ENCODE peak calls at places on chromosomes 11 and 22, in eight cellular contexts. One of them, this sample, is unnamed.

GRCh38 chr11:46378811-46379482 is 2.5 kb upstream of the MDK start:
- DNase-seq in SK-N-SH: no peak
- DNase-seq in HepG2: no peak
- DNase-seq in K562: peak; percentile 40
- DNase-seq in IMR-90: no peak
- DNase-seq in WTC11: no peak
- DNase-seq in GM12878: no peak
- DNase-seq in H1: no peak
- DNase-seq in this sample: no peak

GRCh38 chr11:28472904-28473303 is 364.7 kb downstream of the METTL15 start:
- DNase-seq in SK-N-SH: no peak
- DNase-seq in HepG2: no peak
- DNase-seq in K562: no peak
- DNase-seq in IMR-90: no peak
- DNase-seq in WTC11: no peak
- DNase-seq in GM12878: no peak
- DNase-seq in H1: no peak
- DNase-seq in this sample: no peak

GRCh38 chr11:73213196-73214143 is 4.6 kb upstream of the P2RY2 start:
- DNase-seq in SK-N-SH: no peak
- DNase-seq in HepG2: peak; percentile 40
- DNase-seq in K562: no peak
- DNase-seq in IMR-90: no peak
- DNase-seq in WTC11: no peak
- DNase-seq in GM12878: no peak
- DNase-seq in H1: no peak
- DNase-seq in this sample: no peak

GRCh38 chr11:1326435-1327063 is 17.1 kb upstream of the TOLLIP start:
- DNase-seq in SK-N-SH: no peak
- DNase-seq in HepG2: no peak
- DNase-seq in K562: no peak
- DNase-seq in IMR-90: peak; percentile 73
- DNase-seq in WTC11: no peak
- DNase-seq in GM12878: no peak
- DNase-seq in H1: no peak
- DNase-seq in this sample: no peak

GRCh38 chr22:39845522-39845921 is 48.0 kb downstream of the ENTHD1 start:
- DNase-seq in SK-N-SH: no peak
- DNase-seq in HepG2: no peak
- DNase-seq in K562: no peak
- DNase-seq in IMR-90: no peak
- DNase-seq in WTC11: no peak
- DNase-seq in GM12878: no peak
- DNase-seq in H1: no peak
- DNase-seq in this sample: no peak

GRCh38 chr11:32893947-32894827 is 1.6 kb downstream of the QSER1 start:
- DNase-seq in SK-N-SH: peak; percentile 72
- DNase-seq in HepG2: peak; percentile 81
- DNase-seq in K562: peak; percentile 76
- DNase-seq in IMR-90: peak; percentile 82
- DNase-seq in WTC11: no peak
- DNase-seq in GM12878: peak; percentile 39
- DNase-seq in H1: no peak
- DNase-seq in this sample: peak; percentile 82

GRCh38 chr11:89355649-89356048 is 135.5 kb downstream of the NOX4 start:
- DNase-seq in SK-N-SH: no peak
- DNase-seq in HepG2: no peak
- DNase-seq in K562: no peak
- DNase-seq in IMR-90: no peak
- DNase-seq in WTC11: no peak
- DNase-seq in GM12878: no peak
- DNase-seq in H1: no peak
- DNase-seq in this sample: no peak

GRCh38 chr22:35792501-35792900 is 74.8 kb downstream of the APOL5 start:
- DNase-seq in SK-N-SH: no peak
- DNase-seq in HepG2: no peak
- DNase-seq in K562: no peak
- DNase-seq in IMR-90: no peak
- DNase-seq in WTC11: no peak
- DNase-seq in GM12878: no peak
- DNase-seq in H1: no peak
- DNase-seq in this sample: no peak

GRCh38 chr11:119876841-119877240 is 147.8 kb upstream of the NECTIN1 start:
- DNase-seq in SK-N-SH: no peak
- DNase-seq in HepG2: no peak
- DNase-seq in K562: no peak
- DNase-seq in IMR-90: no peak
- DNase-seq in WTC11: no peak
- DNase-seq in GM12878: no peak
- DNase-seq in H1: no peak
- DNase-seq in this sample: no peak

GRCh38 chr22:27674524-27674923 is 127.0 kb downstream of the MN1 start:
- DNase-seq in SK-N-SH: no peak
- DNase-seq in HepG2: no peak
- DNase-seq in K562: no peak
- DNase-seq in IMR-90: no peak
- DNase-seq in WTC11: no peak
- DNase-seq in GM12878: no peak
- DNase-seq in H1: no peak
- DNase-seq in this sample: no peak

GRCh38 chr11:65454696-65455456 is 32.3 kb downstream of the NEAT1 start:
- DNase-seq in SK-N-SH: peak; percentile 92
- DNase-seq in HepG2: peak; percentile 80
- DNase-seq in K562: peak; percentile 98
- DNase-seq in IMR-90: peak; percentile 74
- DNase-seq in WTC11: peak; percentile 92
- DNase-seq in GM12878: peak; percentile 77
- DNase-seq in H1: peak; percentile 69
- DNase-seq in this sample: peak; percentile 88

DNA sequence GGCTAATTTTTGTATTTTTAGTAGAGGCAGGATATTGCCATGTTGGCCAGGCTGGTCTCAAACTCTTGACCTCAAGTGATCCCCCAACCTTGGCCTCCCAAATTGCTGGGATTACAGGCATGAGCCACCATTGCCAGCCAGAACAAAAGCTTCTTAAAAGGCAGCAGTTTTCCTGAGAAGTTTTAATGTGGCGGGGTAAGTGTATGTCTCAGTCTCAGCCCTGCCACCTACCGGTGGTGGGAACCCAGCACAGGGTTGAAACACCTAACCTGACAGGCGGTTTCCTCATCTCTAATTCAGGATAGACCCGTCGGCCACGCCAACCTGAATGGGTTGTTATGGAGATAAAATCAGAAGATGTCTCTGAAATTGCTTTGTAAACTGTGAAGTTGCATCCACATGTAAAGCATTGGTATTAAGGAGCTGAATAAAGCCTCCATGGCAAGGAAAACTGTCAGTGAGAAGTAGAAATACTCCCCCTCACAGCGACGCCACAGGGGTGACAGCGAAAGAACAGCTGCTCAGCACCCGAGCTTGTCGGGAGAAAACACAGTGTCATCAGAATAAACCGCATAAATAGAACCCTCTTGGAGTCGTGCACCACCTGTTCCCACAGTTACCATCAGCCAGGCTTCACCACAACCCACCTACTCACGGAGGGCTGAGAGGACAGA is 165.9 kb upstream of the NCAM1 start:
- DNase-seq in SK-N-SH: peak; percentile 56
- DNase-seq in HepG2: peak; percentile 19
- DNase-seq in K562: peak; percentile 70
- DNase-seq in IMR-90: peak; percentile 31
- DNase-seq in WTC11: peak; percentile 67
- DNase-seq in GM12878: no peak
- DNase-seq in H1: peak; percentile 29
- DNase-seq in this sample: peak; percentile 37
- TF ChIP-seq USF2 in SK-N-SH: no peak
- TF ChIP-seq USF2 in HepG2: no peak
- TF ChIP-seq USF2 in K562: no peak
- TF ChIP-seq USF2 in IMR-90: no peak
- TF ChIP-seq USF2 in WTC11: no peak
- TF ChIP-seq USF2 in GM12878: no peak
- TF ChIP-seq USF2 in H1: no peak
- TF ChIP-seq USF2 in this sample: no peak

GRCh38 chr11:71252434-71252781 is at the start of gene SHANK2:
- DNase-seq in SK-N-SH: peak; percentile 60
- DNase-seq in HepG2: no peak
- DNase-seq in K562: no peak
- DNase-seq in IMR-90: no peak
- DNase-seq in WTC11: peak; percentile 67
- DNase-seq in GM12878: no peak
- DNase-seq in H1: no peak
- DNase-seq in this sample: peak; percentile 49

GRCh38 chr11:71251159-71251721 is 1.1 kb downstream of the SHANK2 start:
- DNase-seq in SK-N-SH: peak; percentile 76
- DNase-seq in HepG2: no peak
- DNase-seq in K562: no peak
- DNase-seq in IMR-90: no peak
- DNase-seq in WTC11: no peak
- DNase-seq in GM12878: no peak
- DNase-seq in H1: no peak
- DNase-seq in this sample: peak; percentile 40

GRCh38 chr11:71250512-71251158 is 1.7 kb downstream of the SHANK2 start:
- DNase-seq in SK-N-SH: no peak
- DNase-seq in HepG2: no peak
- DNase-seq in K562: no peak
- DNase-seq in IMR-90: no peak
- DNase-seq in WTC11: no peak
- DNase-seq in GM12878: no peak
- DNase-seq in H1: no peak
- DNase-seq in this sample: no peak

GRCh38 chr11:71252782-71253730 is 679 bp upstream of the SHANK2 start:
- DNase-seq in SK-N-SH: no peak
- DNase-seq in HepG2: peak; percentile 97
- DNase-seq in K562: no peak
- DNase-seq in IMR-90: peak; percentile 68
- DNase-seq in WTC11: peak; percentile 52
- DNase-seq in GM12878: no peak
- DNase-seq in H1: no peak
- DNase-seq in this sample: peak; percentile 88

DNA sequence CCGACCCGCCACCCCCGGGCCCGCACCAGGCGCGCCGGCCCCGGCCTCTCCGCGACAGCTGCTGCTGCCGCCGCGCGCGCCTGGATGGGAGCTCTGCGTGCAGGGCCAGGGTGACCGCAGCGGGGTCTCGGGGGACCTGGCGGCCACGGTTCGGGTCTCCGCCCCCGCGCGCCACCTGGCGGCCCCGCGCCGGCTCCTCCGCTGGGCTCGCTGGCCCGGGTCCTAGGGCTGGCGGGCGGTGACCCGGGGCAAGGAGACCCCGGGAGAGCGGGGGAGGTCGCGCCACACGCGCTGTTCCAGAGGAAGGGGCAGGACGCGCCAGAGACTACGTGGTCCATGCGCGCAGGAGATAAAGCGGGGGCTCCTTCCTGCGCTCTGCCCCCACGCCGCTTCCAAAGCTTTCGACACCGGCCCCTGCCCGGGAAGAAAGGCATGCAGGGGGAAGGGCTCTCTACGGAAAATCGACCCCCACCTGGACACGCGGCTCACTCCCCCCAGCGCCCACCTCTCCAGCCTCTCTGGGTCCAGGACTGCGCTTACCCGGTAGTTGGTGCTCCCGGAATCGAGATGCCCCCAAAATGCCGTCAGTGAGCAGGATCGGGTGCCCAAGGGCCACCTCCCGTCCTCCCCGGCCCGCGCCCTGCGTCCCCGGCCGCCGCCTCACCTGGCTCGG is 480 bp downstream of the SHANK2 start:
- DNase-seq in SK-N-SH: peak; percentile 92
- DNase-seq in HepG2: no peak
- DNase-seq in K562: no peak
- DNase-seq in IMR-90: no peak
- DNase-seq in WTC11: peak; percentile 72
- DNase-seq in GM12878: no peak
- DNase-seq in H1: no peak
- DNase-seq in this sample: peak; percentile 80
- TF ChIP-seq USF2 in SK-N-SH: no peak
- TF ChIP-seq USF2 in HepG2: no peak
- TF ChIP-seq USF2 in K562: no peak
- TF ChIP-seq USF2 in IMR-90: no peak
- TF ChIP-seq USF2 in WTC11: no peak
- TF ChIP-seq USF2 in GM12878: no peak
- TF ChIP-seq USF2 in H1: no peak
- TF ChIP-seq USF2 in this sample: no peak

GRCh38 chr11:96230686-96231085 is 112.3 kb downstream of the MAML2 start:
- DNase-seq in SK-N-SH: no peak
- DNase-seq in HepG2: no peak
- DNase-seq in K562: no peak
- DNase-seq in IMR-90: no peak
- DNase-seq in WTC11: no peak
- DNase-seq in GM12878: no peak
- DNase-seq in H1: no peak
- DNase-seq in this sample: no peak

GRCh38 chr11:96228472-96228871 is 114.5 kb downstream of the MAML2 start:
- DNase-seq in SK-N-SH: no peak
- DNase-seq in HepG2: peak; percentile 68
- DNase-seq in K562: no peak
- DNase-seq in IMR-90: peak; percentile 96
- DNase-seq in WTC11: no peak
- DNase-seq in GM12878: no peak
- DNase-seq in H1: no peak
- DNase-seq in this sample: no peak

GRCh38 chr11:96227244-96227643 is 115.8 kb downstream of the MAML2 start:
- DNase-seq in SK-N-SH: no peak
- DNase-seq in HepG2: no peak
- DNase-seq in K562: no peak
- DNase-seq in IMR-90: no peak
- DNase-seq in WTC11: no peak
- DNase-seq in GM12878: no peak
- DNase-seq in H1: no peak
- DNase-seq in this sample: no peak

GRCh38 chr11:96229354-96229973 is 113.5 kb downstream of the MAML2 start:
- DNase-seq in SK-N-SH: no peak
- DNase-seq in HepG2: no peak
- DNase-seq in K562: no peak
- DNase-seq in IMR-90: no peak
- DNase-seq in WTC11: no peak
- DNase-seq in GM12878: no peak
- DNase-seq in H1: no peak
- DNase-seq in this sample: no peak

GRCh38 chr11:96228911-96229310 is 114.1 kb downstream of the MAML2 start:
- DNase-seq in SK-N-SH: no peak
- DNase-seq in HepG2: no peak
- DNase-seq in K562: no peak
- DNase-seq in IMR-90: peak; percentile 64
- DNase-seq in WTC11: no peak
- DNase-seq in GM12878: no peak
- DNase-seq in H1: no peak
- DNase-seq in this sample: no peak
- TF ChIP-seq USF2 in SK-N-SH: no peak
- TF ChIP-seq USF2 in HepG2: no peak
- TF ChIP-seq USF2 in K562: no peak
- TF ChIP-seq USF2 in IMR-90: no peak
- TF ChIP-seq USF2 in WTC11: no peak
- TF ChIP-seq USF2 in GM12878: no peak
- TF ChIP-seq USF2 in H1: no peak
- TF ChIP-seq USF2 in this sample: no peak

DNA sequence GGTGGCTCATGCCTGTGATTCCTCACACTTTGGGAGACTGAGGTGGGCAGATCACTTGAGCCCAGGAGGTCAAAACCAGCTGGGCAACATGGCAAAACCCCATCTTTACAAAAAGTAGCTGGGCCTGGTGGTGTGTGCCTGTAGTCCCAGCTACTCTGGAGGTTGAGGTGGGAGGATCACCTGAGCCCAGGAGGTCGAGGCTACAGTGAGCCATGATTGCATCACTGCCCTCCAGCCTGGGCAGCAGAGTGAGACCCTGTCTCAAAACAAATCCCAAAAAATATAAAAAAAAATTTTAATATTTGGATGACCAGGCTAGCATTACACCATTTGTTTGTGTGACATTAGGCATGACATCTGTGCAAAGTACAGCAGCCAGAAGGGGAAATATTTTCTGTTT is 49.7 kb upstream of the CTTN start:
- DNase-seq in SK-N-SH: no peak
- DNase-seq in HepG2: no peak
- DNase-seq in K562: no peak
- DNase-seq in IMR-90: no peak
- DNase-seq in WTC11: no peak
- DNase-seq in GM12878: no peak
- DNase-seq in H1: no peak
- DNase-seq in this sample: no peak
- TF ChIP-seq USF2 in SK-N-SH: no peak
- TF ChIP-seq USF2 in HepG2: no peak
- TF ChIP-seq USF2 in K562: no peak
- TF ChIP-seq USF2 in IMR-90: no peak
- TF ChIP-seq USF2 in WTC11: no peak
- TF ChIP-seq USF2 in GM12878: no peak
- TF ChIP-seq USF2 in H1: no peak
- TF ChIP-seq USF2 in this sample: no peak